ENCODE peak calls at places on chromosome 1, in five cellular contexts. D is CD8-positive, alpha-beta T cell; N is hepatocyte; G is epithelial cell of esophagus; V is lower lobe of right lung. U is an unnamed sample.

GRCh38 chr1:25031966-25032667 is 102.0 kb upstream of the RUNX3 start:
- DNase-seq in V (peak), D (peak), N (no peak), G (peak), U (peak)

GRCh38 chr1:46396429-46397398 is 2.6 kb downstream of the FAAH start:
- DNase-seq in D (no peak), V (no peak), G (peak), N (peak), U (no peak)

GRCh38 chr1:156368889-156369684 is at the start of gene RHBG:
- DNase-seq in V (peak), G (peak), N (peak), D (no peak), U (peak)

GRCh38 chr1:229148041-229148671 is 122.8 kb upstream of the RAB4A start:
- DNase-seq in D (no peak), N (peak), V (no peak), G (no peak), U (peak)

GRCh38 chr1:205792946-205793673 is 17.8 kb upstream of the RAB29 start:
- DNase-seq in D (no peak), N (no peak), G (no peak), V (no peak), U (no peak)

GRCh38 chr1:191240925-191241324 is 763.3 kb upstream of the BRINP3 start:
- DNase-seq in V (no peak), N (no peak), D (no peak), G (no peak), U (no peak)

GRCh38 chr1:244272471-244273261 is 179.0 kb downstream of the ADSS2 start:
- DNase-seq in N (peak), V (no peak), G (peak), D (peak), U (peak)

GRCh38 chr1:161059293-161059692 is 10.4 kb downstream of the ARHGAP30 start:
- DNase-seq in V (no peak), D (no peak), G (no peak), N (no peak), U (no peak)

GRCh38 chr1:115373305-115373704 is 35.3 kb upstream of the NGF start:
- DNase-seq in D (no peak), V (no peak), G (peak), N (no peak), U (peak)

GRCh38 chr1:177779325-177779965 is 190.4 kb downstream of the SEC16B start:
- DNase-seq in D (no peak), N (no peak), V (no peak), G (no peak), U (no peak)

GRCh38 chr1:45566722-45567121 is 16.1 kb downstream of the AKR1A1 start:
- DNase-seq in V (peak), G (no peak), N (peak), D (no peak), U (peak)

GRCh38 chr1:19734472-19734999 is 65.2 kb downstream of the TMCO4 start:
- DNase-seq in G (no peak), V (no peak), N (no peak), D (no peak), U (peak)

GRCh38 chr1:113812661-113813135 is 422 bp upstream of the RSBN1 start:
- DNase-seq in V (no peak), G (no peak), D (no peak), N (peak), U (no peak)

GRCh38 chr1:226411619-226412018 is 3.7 kb upstream of the PARP1 start:
- DNase-seq in G (no peak), D (no peak), V (no peak), N (no peak), U (no peak)

GRCh38 chr1:24892188-24893153 is 37.6 kb downstream of the RUNX3 start:
- DNase-seq in V (no peak), N (no peak), G (no peak), D (no peak), U (no peak)

GRCh38 chr1:8397511-8397910 is 79.6 kb downstream of the SLC45A1 start:
- DNase-seq in V (no peak), D (no peak), N (no peak), G (no peak), U (peak)

GRCh38 chr1:198756470-198756869 is 117.6 kb downstream of the PTPRC start:
- DNase-seq in G (peak), V (no peak), N (no peak), D (no peak), U (peak)

GRCh38 chr1:8189931-8190483 is 127.9 kb upstream of the SLC45A1 start:
- DNase-seq in V (no peak), N (peak), D (no peak), G (no peak), U (no peak)

GRCh38 chr1:20187813-20188454 is 1.6 kb upstream of the PLA2G2C start:
- DNase-seq in G (no peak), D (no peak), N (no peak), V (no peak), U (no peak)

GRCh38 chr1:116382321-116382720 is 9.3 kb downstream of the ATP1A1 start:
- DNase-seq in D (no peak), N (no peak), G (no peak), V (no peak), U (peak)

GRCh38 chr1:37267111-37267835 is 207.1 kb upstream of the ZC3H12A start:
- DNase-seq in N (no peak), D (no peak), G (no peak), V (no peak), U (no peak)

GRCh38 chr1:153364181-153364580 is 6.5 kb downstream of the S100A9 start:
- DNase-seq in G (peak), V (no peak), D (no peak), N (no peak), U (no peak)

GRCh38 chr1:109975718-109976117 is 8.8 kb upstream of the AHCYL1 start:
- DNase-seq in N (no peak), V (no peak), D (no peak), G (peak), U (peak)

GRCh38 chr1:24871306-24871901 is 58.7 kb downstream of the RUNX3 start:
- DNase-seq in N (no peak), V (no peak), D (no peak), G (no peak), U (no peak)

GRCh38 chr1:217857061-217857460 is 225.9 kb downstream of the SPATA17 start:
- DNase-seq in V (no peak), D (no peak), N (no peak), G (no peak), U (peak)

GRCh38 chr1:171740987-171741871 is 636 bp downstream of the VAMP4 start:
- DNase-seq in G (peak), N (peak), D (peak), V (peak), U (peak)

GRCh38 chr1:115302390-115302961 is 35.6 kb downstream of the NGF start:
- DNase-seq in N (peak), D (no peak), G (peak), V (no peak), U (peak)

GRCh38 chr1:61182049-61182448 is 99.7 kb downstream of the NFIA start:
- DNase-seq in D (no peak), N (peak), G (peak), V (no peak), U (peak)

GRCh38 chr1:84757301-84757700 is 67.0 kb upstream of the SSX2IP start:
- DNase-seq in G (no peak), D (no peak), N (no peak), V (no peak), U (no peak)

GRCh38 chr1:1034438-1034759 is 14.5 kb downstream of the AGRN start:
- DNase-seq in G (no peak), N (no peak), D (no peak), V (no peak), U (no peak)

GRCh38 chr1:36352910-36353878 is 29.7 kb upstream of the EVA1B start:
- DNase-seq in N (no peak), V (no peak), G (peak), D (no peak), U (peak)

GRCh38 chr1:230815277-230815676 is 53.0 kb downstream of the C1orf198 start:
- DNase-seq in N (no peak), V (no peak), G (no peak), D (no peak), U (no peak)

GRCh38 chr1:181347495-181348390 is 135.6 kb upstream of the CACNA1E start:
- DNase-seq in N (no peak), V (no peak), D (no peak), G (no peak), U (no peak)

GRCh38 chr1:103056423-103056822 is 51.9 kb downstream of the COL11A1 start:
- DNase-seq in D (no peak), V (no peak), N (peak), G (no peak), U (peak)

GRCh38 chr1:67766117-67766978 is 66.9 kb downstream of the GNG12 start:
- DNase-seq in V (no peak), D (peak), G (peak), N (peak), U (peak)

GRCh38 chr1:223504741-223505140 is 111.5 kb downstream of the CCDC185 start:
- DNase-seq in G (peak), V (peak), N (no peak), D (no peak), U (peak)

GRCh38 chr1:164256456-164256855 is 302.5 kb upstream of the PBX1 start:
- DNase-seq in D (no peak), N (no peak), V (no peak), G (peak), U (no peak)

GRCh38 chr1:228058172-228058980 is 24.1 kb upstream of the ARF1 start:
- DNase-seq in G (no peak), V (no peak), N (no peak), D (no peak), U (no peak)

GRCh38 chr1:153353226-153353947 is 4.3 kb upstream of the S100A9 start:
- DNase-seq in N (peak), G (peak), V (no peak), D (no peak), U (peak)

GRCh38 chr1:41901551-41901950 is 17.2 kb downstream of the HIVEP3 start:
- DNase-seq in G (no peak), N (no peak), D (no peak), V (no peak), U (no peak)

GRCh38 chr1:41902669-41903068 is 16.1 kb downstream of the HIVEP3 start:
- DNase-seq in G (no peak), V (no peak), N (no peak), D (no peak), U (no peak)

GRCh38 chr1:41898191-41898713 is 20.5 kb downstream of the HIVEP3 start:
- DNase-seq in V (no peak), G (peak), D (peak), N (no peak), U (peak)

GRCh38 chr1:41902125-41902524 is 16.6 kb downstream of the HIVEP3 start:
- DNase-seq in D (no peak), G (peak), V (no peak), N (no peak), U (peak)

DNA sequence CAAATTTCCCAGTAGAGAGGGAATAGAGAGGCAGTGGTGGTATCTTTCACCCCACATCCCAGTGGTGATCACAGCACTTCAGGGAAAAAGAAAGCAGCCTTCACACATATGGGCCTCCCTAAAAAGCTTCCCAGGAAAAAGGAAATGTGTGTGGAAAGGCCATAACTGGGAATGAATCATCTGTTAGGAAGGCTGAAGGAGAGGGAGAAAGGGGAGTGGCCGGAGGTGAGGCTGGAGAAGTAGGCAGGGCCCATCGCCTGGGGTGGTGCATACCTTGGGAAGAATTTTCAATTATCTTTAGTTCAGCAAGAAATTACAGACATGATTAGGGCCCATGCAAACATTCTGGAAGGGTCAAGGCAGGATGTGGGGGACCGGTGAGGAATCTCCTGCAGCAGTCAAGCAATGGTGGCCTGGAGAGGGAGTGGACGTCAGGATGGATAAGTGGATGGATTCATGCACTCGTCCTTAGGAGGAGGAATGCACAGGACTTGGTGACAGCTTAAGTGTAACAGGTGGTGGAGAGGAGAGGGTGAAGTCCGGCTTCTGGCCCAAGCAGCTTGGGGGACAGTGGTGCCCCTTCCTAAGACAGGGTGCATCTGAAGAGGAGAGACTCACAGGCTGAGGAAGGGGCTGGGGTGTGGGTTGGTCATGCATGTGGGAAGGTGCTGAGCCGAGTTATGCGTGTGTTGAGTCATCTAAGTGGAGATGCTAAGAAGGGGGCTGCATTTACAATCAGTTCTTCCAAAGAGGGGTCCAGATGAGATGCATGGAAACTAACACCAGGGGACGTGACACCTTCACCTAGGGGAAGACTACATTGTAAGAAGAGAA is 17.9 kb downstream of the HIVEP3 start:
- DNase-seq in G (peak), N (peak), D (no peak), V (no peak), U (peak)
- H3K4me3 ChIP-seq in G (no peak), N (no peak), D (no peak), V (no peak), U (no peak)

GRCh38 chr1:107965112-107965991 is at the start of gene VAV3:
- DNase-seq in G (peak), V (peak), N (peak), D (peak), U (peak)
- TF ChIP-seq CTCF in G (no peak), V (peak), N (no peak), D (peak), U (peak)

GRCh38 chr1:235073331-235073967 is 55.2 kb downstream of the TOMM20 start:
- DNase-seq in G (peak), D (no peak), V (peak), N (peak), U (no peak)
- H3K4me3 ChIP-seq in G (no peak), D (no peak), V (no peak), N (no peak), U (no peak)

GRCh38 chr1:9690440-9691107 is 39.0 kb downstream of the PIK3CD start:
- DNase-seq in G (no peak), V (no peak), N (no peak), D (no peak), U (no peak)

GRCh38 chr1:9689011-9689706 is 37.6 kb downstream of the PIK3CD start:
- DNase-seq in V (peak), G (peak), D (peak), N (peak), U (peak)

GRCh38 chr1:9688599-9688998 is 37.1 kb downstream of the PIK3CD start:
- DNase-seq in D (no peak), G (no peak), N (no peak), V (no peak), U (no peak)

GRCh38 chr1:9691108-9691445 is 39.5 kb downstream of the PIK3CD start:
- DNase-seq in N (no peak), G (no peak), V (no peak), D (no peak), U (no peak)

GRCh38 chr1:9689971-9690381 is 38.4 kb downstream of the PIK3CD start:
- DNase-seq in V (peak), N (peak), G (peak), D (no peak), U (peak)
- TF ChIP-seq CTCF in V (no peak), N (no peak), G (peak), D (no peak), U (peak)

GRCh38 chr1:21552715-21553114 is 43.5 kb downstream of the ALPL start:
- DNase-seq in N (no peak), G (peak), V (no peak), D (no peak), U (peak)
- H3K4me3 ChIP-seq in N (no peak), G (no peak), V (no peak), D (no peak), U (no peak)

GRCh38 chr1:17673335-17674075 is 81.6 kb upstream of the ACTL8 start:
- DNase-seq in V (no peak), N (no peak), G (no peak), D (no peak), U (no peak)

GRCh38 chr1:17676387-17677060 is 78.6 kb upstream of the ACTL8 start:
- DNase-seq in D (no peak), V (no peak), N (no peak), G (no peak), U (no peak)

GRCh38 chr1:17672226-17672625 is 82.9 kb upstream of the ACTL8 start:
- DNase-seq in N (no peak), D (no peak), G (no peak), V (no peak), U (no peak)

GRCh38 chr1:17675681-17676243 is 79.4 kb upstream of the ACTL8 start:
- DNase-seq in N (no peak), V (no peak), D (no peak), G (no peak), U (no peak)

GRCh38 chr1:17674707-17675505 is 80.2 kb upstream of the ACTL8 start:
- DNase-seq in N (no peak), D (no peak), G (peak), V (no peak), U (no peak)
- TF ChIP-seq CTCF in N (no peak), D (no peak), G (no peak), V (no peak), U (no peak)

GRCh38 chr1:236760986-236761385 is 34.1 kb upstream of the MTR start:
- DNase-seq in G (no peak), D (no peak), N (no peak), V (no peak), U (no peak)

GRCh38 chr1:236760480-236760879 is 34.6 kb upstream of the MTR start:
- DNase-seq in N (no peak), D (no peak), V (no peak), G (no peak), U (no peak)

GRCh38 chr1:236761397-236762132 is 33.5 kb upstream of the MTR start:
- DNase-seq in G (no peak), N (no peak), V (no peak), D (no peak), U (no peak)

GRCh38 chr1:236757640-236758039 is 37.5 kb upstream of the MTR start:
- DNase-seq in G (no peak), N (no peak), V (no peak), D (no peak), U (no peak)

GRCh38 chr1:236759252-236759859 is 35.7 kb upstream of the MTR start:
- DNase-seq in D (no peak), N (peak), G (peak), V (no peak), U (peak)
- H3K4me3 ChIP-seq in D (no peak), N (no peak), G (no peak), V (no peak), U (no peak)

GRCh38 chr1:104648269-104648691 is 898.6 kb downstream of the AMY1C start:
- DNase-seq in G (peak), D (no peak), V (no peak), N (peak), U (peak)
- TF ChIP-seq CTCF in G (peak), D (no peak), V (no peak), N (peak), U (peak)

GRCh38 chr1:27000817-27001460 is 7.4 kb downstream of the TRNP1 start:
- DNase-seq in D (no peak), V (no peak), N (peak), G (peak), U (peak)

GRCh38 chr1:26996665-26997064 is 3.2 kb downstream of the TRNP1 start:
- DNase-seq in G (no peak), N (no peak), D (no peak), V (no peak), U (no peak)

GRCh38 chr1:26999440-26999987 is 6.0 kb downstream of the TRNP1 start:
- DNase-seq in V (peak), N (peak), D (no peak), G (peak), U (peak)

GRCh38 chr1:27000092-27000816 is 6.8 kb downstream of the TRNP1 start:
- DNase-seq in D (no peak), V (no peak), G (no peak), N (no peak), U (no peak)

GRCh38 chr1:26998319-26999300 is 5.1 kb downstream of the TRNP1 start:
- DNase-seq in N (peak), V (no peak), D (no peak), G (peak), U (no peak)
- H3K4me3 ChIP-seq in N (no peak), V (no peak), D (no peak), G (peak), U (no peak)

U was measured in fibroblast of pulmonary artery.